ENCODE peak calls at places on chromosomes 5 and 9, in six cellular contexts. I is stimulated activated CD4-positive, alpha-beta T cell treated with anti-CD3 and anti-CD28 coated beads, TNF-alpha, amount 100 ng/mL, for 1 hour; X is KBM-7; T is fibroblast of gingiva; J is Peyer's patch; A is adrenal gland. F is an unnamed sample.

GRCh38 chr9:752201-752600 is 89.3 kb upstream of the DMRT1 start:
- DNase-seq in I (no peak), X (no peak), T (peak), J (no peak), A (no peak), F (no peak)

GRCh38 chr5:67809589-67809988 is 406.0 kb upstream of the PIK3R1 start:
- DNase-seq in I (no peak), X (no peak), T (no peak), J (no peak), A (no peak), F (no peak)

GRCh38 chr5:19928556-19929421 is 59.2 kb downstream of the CDH18 start:
- DNase-seq in I (no peak), X (no peak), T (peak), J (no peak), A (peak), F (no peak)

GRCh38 chr5:160033546-160034252 is 24.8 kb downstream of the TTC1 start:
- DNase-seq in I (no peak), X (no peak), T (no peak), J (no peak), A (no peak), F (no peak)

GRCh38 chr5:56382896-56383295 is 149.8 kb upstream of the ANKRD55 start:
- DNase-seq in I (no peak), X (no peak), T (no peak), J (no peak), A (no peak), F (no peak)

GRCh38 chr5:43422143-43422542 is 10.0 kb upstream of the CCL28 start:
- DNase-seq in I (no peak), X (no peak), T (peak), J (no peak), A (no peak), F (no peak)

GRCh38 chr5:16617272-16617973 is 626 bp upstream of the RETREG1 start:
- DNase-seq in I (peak), X (no peak), T (no peak), J (no peak), A (no peak), F (no peak)

GRCh38 chr5:31798168-31798567 is 159.2 kb downstream of the PDZD2 start:
- DNase-seq in I (no peak), X (no peak), T (no peak), J (no peak), A (no peak), F (no peak)

GRCh38 chr5:123450641-123451421 is 27.6 kb upstream of the CEP120 start:
- DNase-seq in I (no peak), X (no peak), T (no peak), J (no peak), A (peak), F (peak)

GRCh38 chr5:463952-464351 is 21.0 kb downstream of the EXOC3 start:
- DNase-seq in I (peak), X (peak), T (no peak), J (peak), A (peak), F (no peak)

GRCh38 chr9:124353811-124354274 is 61.4 kb downstream of the PSMB7 start:
- DNase-seq in I (no peak), X (no peak), T (peak), J (no peak), A (no peak), F (no peak)

GRCh38 chr9:87020169-87020935 is 73.0 kb upstream of the GAS1 start:
- DNase-seq in I (no peak), X (no peak), T (no peak), J (no peak), A (no peak), F (no peak)

GRCh38 chr9:136363106-136363605 is 388 bp downstream of the DNLZ start:
- DNase-seq in I (peak), X (peak), T (peak), J (peak), A (peak), F (peak)

GRCh38 chr5:55140908-55141665 is 18.9 kb upstream of the GPX8 start:
- DNase-seq in I (no peak), X (no peak), T (no peak), J (no peak), A (no peak), F (no peak)

GRCh38 chr9:20331095-20331685 is 291.1 kb downstream of the MLLT3 start:
- DNase-seq in I (no peak), X (no peak), T (no peak), J (no peak), A (no peak), F (no peak)

GRCh38 chr9:77305622-77306365 is 128.5 kb downstream of the VPS13A start:
- DNase-seq in I (no peak), X (no peak), T (peak), J (no peak), A (no peak), F (no peak)

GRCh38 chr5:147453901-147454814 is 55.7 kb downstream of the DPYSL3 start:
- DNase-seq in I (peak), X (peak), T (peak), J (peak), A (peak), F (peak)

GRCh38 chr5:761854-762685 is 22.5 kb downstream of the ZDHHC11B start:
- DNase-seq in I (no peak), X (no peak), T (no peak), J (peak), A (no peak), F (peak)

GRCh38 chr5:177427919-177428573 is 1.6 kb downstream of the GRK6 start:
- DNase-seq in I (no peak), X (peak), T (no peak), J (peak), A (no peak), F (no peak)

GRCh38 chr9:107438211-107439030 is 51.1 kb downstream of the KLF4 start:
- DNase-seq in I (no peak), X (no peak), T (no peak), J (no peak), A (no peak), F (no peak)

GRCh38 chr5:135426102-135427082 is 20.8 kb downstream of the DCANP1 start:
- DNase-seq in I (no peak), X (peak), T (peak), J (no peak), A (peak), F (no peak)

GRCh38 chr5:143359869-143360268 is 43.6 kb downstream of the NR3C1 start:
- DNase-seq in I (no peak), X (no peak), T (no peak), J (no peak), A (no peak), F (no peak)

GRCh38 chr9:617441-618085 is 223.9 kb upstream of the DMRT1 start:
- DNase-seq in I (no peak), X (no peak), T (no peak), J (no peak), A (no peak), F (no peak)

GRCh38 chr9:96299823-96300222 is 2.2 kb downstream of the HSD17B3 start:
- DNase-seq in I (no peak), X (no peak), T (peak), J (no peak), A (no peak), F (no peak)

GRCh38 chr5:35319231-35320002 is 89.1 kb upstream of the PRLR start:
- DNase-seq in I (peak), X (peak), T (no peak), J (no peak), A (peak), F (peak)

GRCh38 chr9:8486095-8486494 is 686.5 kb upstream of the DMAC1 start:
- DNase-seq in I (no peak), X (no peak), T (peak), J (no peak), A (peak), F (no peak)

GRCh38 chr9:75911390-75911789 is 20.9 kb downstream of the PCSK5 start:
- DNase-seq in I (no peak), X (no peak), T (no peak), J (no peak), A (no peak), F (no peak)

GRCh38 chr5:134945041-134945440 is 22.7 kb upstream of the CATSPER3 start:
- DNase-seq in I (no peak), X (no peak), T (peak), J (no peak), A (no peak), F (no peak)

GRCh38 chr5:26482817-26483375 is 555.5 kb downstream of the CDH9 start:
- DNase-seq in I (no peak), X (peak), T (no peak), J (no peak), A (peak), F (no peak)

GRCh38 chr9:77806697-77807096 is 158.6 kb upstream of the GNA14 start:
- DNase-seq in I (no peak), X (no peak), T (peak), J (no peak), A (no peak), F (no peak)

F was measured in uterus.